ENCODE peak calls at places on chromosomes 5 and 9, in seven cellular contexts. N is left lung; A is colonic mucosa; O is Panc1; X is nephron progenitor cell; M is CD8-positive, alpha-beta T cell; H is RWPE1. T is an unnamed sample.

GRCh38 chr5:115243412-115243811 is 19.3 kb downstream of the PGGT1B start:
- DNase-seq in X (no peak), N (no peak), M (no peak), A (no peak), H (peak), O (no peak), T (no peak)

GRCh38 chr9:36142510-36143161 is 6.1 kb downstream of the GLIPR2 start:
- DNase-seq in N (no peak), O (no peak), M (no peak), H (no peak), A (peak), X (no peak), T (no peak)

GRCh38 chr5:79974896-79975295 is 16.2 kb downstream of the MTX3 start:
- DNase-seq in O (no peak), X (no peak), A (no peak), H (peak), N (no peak), M (no peak), T (no peak)

GRCh38 chr5:149162401-149163084 is 21.2 kb downstream of the ABLIM3 start:
- DNase-seq in H (peak), X (no peak), O (no peak), M (no peak), A (no peak), N (no peak), T (no peak)

GRCh38 chr9:71766663-71767062 is 1.6 kb downstream of the CEMIP2 start:
- DNase-seq in N (no peak), X (no peak), H (no peak), A (no peak), O (no peak), M (no peak), T (no peak)

GRCh38 chr5:35861718-35862117 is 5.0 kb downstream of the IL7R start:
- DNase-seq in H (no peak), X (no peak), M (no peak), N (no peak), A (no peak), O (no peak), T (no peak)

GRCh38 chr5:180629703-180630382 is 19.6 kb downstream of the FLT4 start:
- DNase-seq in A (no peak), M (no peak), X (no peak), O (no peak), N (peak), H (no peak), T (peak)

GRCh38 chr5:74851684-74852353 is 14.4 kb downstream of the FAM169A start:
- DNase-seq in N (no peak), H (peak), M (no peak), A (no peak), O (no peak), X (no peak), T (no peak)

GRCh38 chr5:26700759-26701384 is 337.5 kb downstream of the CDH9 start:
- DNase-seq in N (no peak), H (peak), X (peak), O (peak), A (no peak), M (no peak), T (no peak)

GRCh38 chr5:68265822-68266395 is 50.4 kb downstream of the PIK3R1 start:
- DNase-seq in X (no peak), N (no peak), O (no peak), A (no peak), M (no peak), H (no peak), T (no peak)

GRCh38 chr5:168047043-168047668 is 244.3 kb upstream of the WWC1 start:
- DNase-seq in O (peak), X (peak), H (peak), M (no peak), A (peak), N (no peak), T (no peak)

GRCh38 chr5:82748688-82749091 is 328.5 kb downstream of the TMEM167A start:
- DNase-seq in O (no peak), X (no peak), M (no peak), A (no peak), N (no peak), H (no peak), T (no peak)

GRCh38 chr9:123326662-123327093 is 29.3 kb upstream of the CRB2 start:
- DNase-seq in N (no peak), O (no peak), A (no peak), M (no peak), H (no peak), X (no peak), T (peak)

GRCh38 chr9:85013703-85014102 is 344.2 kb downstream of the NTRK2 start:
- DNase-seq in O (no peak), M (no peak), N (no peak), X (no peak), A (no peak), H (no peak), T (no peak)

GRCh38 chr5:111854196-111854595 is 97.2 kb upstream of the NREP start:
- DNase-seq in M (no peak), H (no peak), X (no peak), O (no peak), A (no peak), N (no peak), T (no peak)

GRCh38 chr5:73199671-73200070 is 26.7 kb downstream of the TMEM174 start:
- DNase-seq in O (no peak), N (no peak), X (no peak), H (no peak), A (peak), M (no peak), T (no peak)

GRCh38 chr9:105930007-105930627 is 235.8 kb downstream of the TMEM38B start:
- DNase-seq in A (no peak), X (no peak), M (no peak), O (no peak), H (no peak), N (no peak), T (no peak)

GRCh38 chr9:113578279-113578865 is 114.8 kb downstream of the RGS3 start:
- DNase-seq in X (no peak), N (peak), H (no peak), A (no peak), M (no peak), O (no peak), T (no peak)
- TF ChIP-seq CTCF in X (no peak), N (no peak), H (no peak), A (no peak), M (no peak), O (no peak), T (no peak)

DNA sequence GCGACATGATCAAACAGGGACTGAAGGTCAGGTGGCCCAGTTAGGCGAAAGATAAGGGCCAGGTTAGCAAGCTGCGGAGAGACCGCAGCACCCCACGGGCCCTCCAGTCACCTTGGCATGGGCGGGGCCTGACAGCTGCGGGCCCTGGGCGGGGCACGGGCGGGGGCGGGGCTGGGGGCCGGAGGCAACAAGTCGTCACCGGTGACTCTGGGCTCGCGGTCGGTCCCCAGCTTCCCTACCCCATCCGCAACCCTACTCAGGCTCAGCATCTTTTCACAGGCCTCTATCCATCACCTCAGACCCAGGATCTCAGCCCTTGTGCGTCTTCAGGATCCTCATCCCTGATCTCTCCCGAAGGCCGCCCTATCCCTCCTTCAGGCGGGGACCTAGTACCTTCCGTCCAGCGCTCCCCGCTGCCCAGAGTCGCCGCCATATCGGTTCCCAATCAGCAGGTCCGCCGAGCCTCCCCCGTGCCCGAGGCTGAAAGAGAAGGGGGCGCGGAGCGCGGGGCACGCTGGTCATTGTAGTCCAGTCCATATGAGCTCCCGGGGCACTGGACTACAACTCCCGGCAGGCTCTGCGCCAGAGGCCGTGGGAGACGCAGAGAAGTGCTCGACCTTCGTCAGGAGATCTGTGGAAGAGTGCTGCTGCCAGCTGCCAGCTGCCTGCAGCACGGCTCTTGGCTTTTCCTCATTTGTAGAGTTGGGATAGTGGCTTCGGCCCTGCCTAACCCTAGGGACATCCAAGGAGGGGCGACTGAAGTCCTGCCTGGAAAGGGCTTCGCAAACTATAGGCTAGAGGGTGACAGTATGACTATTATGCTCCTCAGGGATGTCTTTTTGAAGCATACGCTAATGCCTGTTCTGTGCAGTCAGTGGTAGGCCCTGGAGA is at the start of gene DNAJC18:
- DNase-seq in O (peak), M (peak), H (peak), A (peak), N (peak), X (peak), T (peak)
- TF ChIP-seq CTCF in O (no peak), M (no peak), H (no peak), A (no peak), N (no peak), X (no peak), T (no peak)

GRCh38 chr9:88533951-88534455 is 975 bp upstream of the NXNL2 start:
- DNase-seq in H (peak), X (no peak), N (peak), M (no peak), A (peak), O (no peak), T (no peak)

GRCh38 chr9:88534456-88535225 is at the start of gene NXNL2:
- DNase-seq in H (peak), M (peak), A (peak), X (peak), N (peak), O (no peak), T (no peak)

GRCh38 chr9:88535932-88536324 is 950 bp downstream of the NXNL2 start:
- DNase-seq in M (no peak), A (no peak), H (no peak), O (no peak), X (no peak), N (peak), T (no peak)

GRCh38 chr9:88536951-88537742 is 2.2 kb downstream of the NXNL2 start:
- DNase-seq in X (no peak), M (no peak), H (no peak), A (no peak), N (no peak), O (no peak), T (no peak)

DNA sequence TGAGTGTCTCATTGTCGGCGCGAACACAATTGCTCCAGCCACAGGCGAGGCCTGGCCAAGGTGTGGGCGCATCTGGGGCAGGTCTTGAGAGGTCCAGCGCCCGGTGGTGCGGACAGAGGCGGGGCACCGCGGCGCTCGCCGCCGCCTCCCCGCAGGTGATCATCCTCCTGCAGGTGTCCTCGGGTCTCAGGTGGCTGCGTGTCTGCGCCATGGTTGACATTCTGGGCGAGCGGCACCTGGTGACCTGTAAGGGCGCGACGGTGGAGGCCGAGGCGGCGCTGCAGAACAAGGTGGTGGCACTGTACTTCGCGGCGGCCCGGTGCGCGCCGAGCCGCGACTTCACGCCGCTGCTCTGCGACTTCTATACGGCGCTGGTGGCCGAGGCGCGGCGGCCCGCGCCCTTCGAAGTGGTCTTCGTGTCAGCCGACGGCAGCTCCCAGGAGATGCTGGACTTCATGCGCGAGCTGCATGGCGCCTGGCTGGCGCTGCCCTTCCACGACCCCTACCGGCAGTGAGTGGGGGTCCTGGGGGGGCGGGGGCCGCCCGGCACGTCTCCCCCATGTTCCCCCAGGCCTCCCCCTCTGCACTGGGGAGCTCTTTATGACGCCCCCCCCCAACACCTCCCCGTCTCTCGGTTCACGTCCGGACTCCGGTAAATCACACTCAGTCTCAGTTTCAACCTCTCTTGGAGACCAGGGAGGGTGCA is 401 bp downstream of the NXNL2 start:
- DNase-seq in N (peak), H (no peak), M (no peak), X (peak), A (peak), O (no peak), T (no peak)
- TF ChIP-seq CTCF in N (no peak), H (no peak), M (no peak), X (no peak), A (no peak), O (no peak), T (no peak)

GRCh38 chr5:62283856-62284255 is 22.1 kb upstream of the KIF2A start:
- DNase-seq in A (no peak), M (no peak), H (no peak), X (no peak), N (no peak), O (no peak), T (no peak)

GRCh38 chr5:62281411-62281810 is 24.6 kb upstream of the KIF2A start:
- DNase-seq in A (no peak), N (no peak), O (no peak), H (peak), M (no peak), X (no peak), T (no peak)

GRCh38 chr5:62284946-62285891 is 20.8 kb upstream of the KIF2A start:
- DNase-seq in M (no peak), X (no peak), H (no peak), N (no peak), O (no peak), A (no peak), T (no peak)

GRCh38 chr5:62282079-62282478 is 23.9 kb upstream of the KIF2A start:
- DNase-seq in M (no peak), N (no peak), H (no peak), A (no peak), O (no peak), X (no peak), T (no peak)

DNA sequence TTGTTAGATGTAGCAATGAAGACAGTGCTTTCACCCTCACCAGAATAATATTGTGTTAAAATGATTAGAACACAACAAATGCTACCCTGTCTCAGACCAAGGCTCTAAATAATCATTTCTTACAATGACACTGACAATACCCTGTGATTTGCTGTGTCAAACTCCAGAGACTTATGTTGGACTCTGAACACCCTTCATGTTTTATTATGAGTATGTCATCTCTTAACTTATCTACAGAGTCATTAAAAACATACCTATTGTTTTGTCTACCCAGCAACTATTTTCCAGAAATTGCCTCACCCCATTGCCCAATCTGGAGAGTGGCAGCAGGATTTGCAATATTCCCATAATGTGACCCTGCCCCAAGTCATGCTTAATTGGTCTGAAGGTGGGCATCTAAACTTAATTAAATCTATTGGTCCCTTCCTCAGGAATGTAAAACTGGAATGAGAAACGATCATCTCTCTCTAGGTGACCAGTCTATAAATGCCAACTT is 23.0 kb upstream of the KIF2A start:
- DNase-seq in H (no peak), X (no peak), A (peak), N (no peak), M (no peak), O (no peak), T (no peak)
- TF ChIP-seq CTCF in H (no peak), X (no peak), A (no peak), N (no peak), M (no peak), O (no peak), T (no peak)

GRCh38 chr5:554284-554988 is 30.2 kb upstream of the SLC9A3 start:
- DNase-seq in O (no peak), M (no peak), X (no peak), N (no peak), H (no peak), A (no peak), T (no peak)
- TF ChIP-seq CTCF in O (no peak), M (no peak), X (no peak), N (no peak), H (no peak), A (no peak), T (no peak)

T was measured in CD14-positive monocyte.